ENCODE peak calls at places on chromosomes 2 and 18, in eight cellular contexts. E, Z, T, P, S, B, V and C are unnamed samples.

GRCh38 chr2:178700922-178701342 is 106.3 kb downstream of the TTN start:
- ATAC-seq in B (no peak), T (peak), V (no peak), Z (no peak), S (no peak), E (peak), P (no peak), C (no peak)

GRCh38 chr18:55651236-55651635 is 63.2 kb upstream of the TCF4 start:
- ATAC-seq in T (no peak), S (no peak), B (no peak), P (no peak), V (no peak), Z (no peak), E (no peak), C (no peak)

GRCh38 chr2:201809633-201810032 is 3.3 kb downstream of the CDK15 start:
- ATAC-seq in B (no peak), P (no peak), S (no peak), V (no peak), E (no peak), Z (no peak), T (no peak), C (no peak)

GRCh38 chr2:11701831-11702301 is 31.9 kb upstream of the NTSR2 start:
- ATAC-seq in E (no peak), B (no peak), T (no peak), V (peak), P (no peak), Z (peak), S (no peak), C (no peak)

GRCh38 chr18:25019086-25019860 is 332.7 kb downstream of the ZNF521 start:
- ATAC-seq in P (no peak), E (no peak), T (no peak), S (no peak), B (no peak), Z (no peak), V (no peak), C (no peak)

GRCh38 chr2:179860255-179861026 is 971 bp downstream of the ZNF385B start:
- ATAC-seq in T (peak), B (no peak), Z (no peak), V (no peak), S (peak), P (no peak), E (no peak), C (peak)

GRCh38 chr2:127608061-127609011 is 37.6 kb upstream of the GPR17 start:
- ATAC-seq in T (no peak), B (no peak), E (no peak), Z (no peak), P (no peak), V (no peak), S (no peak), C (no peak)

GRCh38 chr18:6414723-6415362 is at the start of gene L3MBTL4:
- ATAC-seq in E (no peak), S (peak), V (peak), P (peak), B (peak), Z (peak), T (no peak), C (peak)

GRCh38 chr2:56705713-56706112 is 521.9 kb downstream of the CCDC85A start:
- ATAC-seq in B (no peak), E (no peak), V (no peak), P (no peak), Z (no peak), S (no peak), T (no peak), C (no peak)

GRCh38 chr2:179876266-179876665 is 14.9 kb upstream of the ZNF385B start:
- ATAC-seq in B (no peak), Z (no peak), V (no peak), P (no peak), E (peak), T (peak), S (no peak), C (no peak)

GRCh38 chr2:234001380-234001993 is 49.0 kb upstream of the SPP2 start:
- ATAC-seq in B (peak), S (no peak), Z (peak), T (no peak), E (peak), V (no peak), P (peak), C (no peak)

GRCh38 chr2:183024701-183025100 is 13.6 kb downstream of the NCKAP1 start:
- ATAC-seq in Z (no peak), V (no peak), B (no peak), P (no peak), T (no peak), E (no peak), S (no peak), C (no peak)

GRCh38 chr2:176657391-176657790 is 388.1 kb downstream of the MTX2 start:
- ATAC-seq in E (no peak), S (peak), Z (no peak), P (no peak), B (no peak), V (no peak), T (no peak), C (no peak)

GRCh38 chr2:144156736-144157645 is 362.9 kb downstream of the ZEB2 start:
- ATAC-seq in V (no peak), S (no peak), E (no peak), T (no peak), P (no peak), Z (no peak), B (peak), C (no peak)

GRCh38 chr2:167914969-167915368 is 332.4 kb downstream of the STK39 start:
- ATAC-seq in Z (no peak), P (no peak), E (no peak), T (no peak), V (no peak), B (no peak), S (no peak), C (no peak)

GRCh38 chr2:43083710-43084698 is 142.4 kb downstream of the ZFP36L2 start:
- ATAC-seq in P (no peak), V (no peak), B (peak), S (peak), Z (no peak), E (no peak), T (no peak), C (no peak)

GRCh38 chr2:236022128-236022527 is 146.1 kb downstream of the GBX2 start:
- ATAC-seq in E (no peak), P (no peak), S (no peak), Z (no peak), T (no peak), V (no peak), B (no peak), C (no peak)

GRCh38 chr18:36718705-36719328 is 110.0 kb downstream of the TPGS2 start:
- ATAC-seq in V (no peak), T (no peak), E (no peak), B (no peak), Z (no peak), P (no peak), S (no peak), C (no peak)

GRCh38 chr18:75250471-75250821 is 39.8 kb downstream of the TSHZ1 start:
- ATAC-seq in V (no peak), T (no peak), Z (no peak), S (no peak), B (no peak), E (no peak), P (no peak), C (no peak)

GRCh38 chr2:111161971-111162370 is 41.3 kb downstream of the BCL2L11 start:
- ATAC-seq in B (no peak), T (no peak), Z (no peak), P (no peak), V (no peak), E (no peak), S (no peak), C (peak)

GRCh38 chr2:68689553-68690537 is 44.8 kb upstream of the ARHGAP25 start:
- ATAC-seq in B (peak), Z (peak), V (peak), T (no peak), P (peak), E (no peak), S (no peak), C (no peak)

GRCh38 chr2:102005989-102006885 is 14.5 kb downstream of the IL1R2 start:
- ATAC-seq in V (no peak), S (peak), Z (peak), E (no peak), T (peak), B (peak), P (no peak), C (peak)

GRCh38 chr2:8137801-8138200 is 544.1 kb upstream of the ID2 start:
- ATAC-seq in V (no peak), P (no peak), T (no peak), S (no peak), E (no peak), B (no peak), Z (no peak), C (no peak)

GRCh38 chr2:65507102-65508069 is 75.0 kb upstream of the SPRED2 start:
- ATAC-seq in E (no peak), B (no peak), P (no peak), V (no peak), T (no peak), S (no peak), Z (no peak), C (no peak)

GRCh38 chr2:200615247-200615646 is 29.4 kb downstream of the AOX1 start:
- ATAC-seq in Z (peak), E (no peak), T (peak), V (no peak), P (no peak), S (peak), B (no peak), C (peak)

GRCh38 chr18:37661061-37661460 is 95.5 kb upstream of the CELF4 start:
- ATAC-seq in E (no peak), V (no peak), B (no peak), S (no peak), Z (no peak), P (no peak), T (no peak), C (no peak)

GRCh38 chr2:216974321-216975302 is 114.7 kb upstream of the TNP1 start:
- ATAC-seq in E (no peak), P (no peak), T (no peak), Z (no peak), B (no peak), S (peak), V (no peak), C (peak)

GRCh38 chr2:183680573-183680972 is 556.3 kb downstream of the NUP35 start:
- ATAC-seq in E (no peak), T (no peak), P (no peak), Z (no peak), S (no peak), V (no peak), B (no peak), C (no peak)

GRCh38 chr2:226703501-226703900 is 96.1 kb downstream of the IRS1 start:
- ATAC-seq in S (no peak), Z (no peak), E (no peak), P (no peak), V (no peak), T (no peak), B (no peak), C (no peak)

GRCh38 chr18:13406770-13407169 is 188.2 kb downstream of the LDLRAD4 start:
- ATAC-seq in E (no peak), Z (no peak), V (no peak), T (no peak), P (no peak), S (no peak), B (no peak), C (no peak)

GRCh38 chr2:226426292-226426736 is 373.3 kb downstream of the IRS1 start:
- ATAC-seq in S (no peak), V (no peak), B (no peak), P (no peak), T (peak), E (no peak), Z (no peak), C (no peak)

GRCh38 chr18:61803393-61803792 is 89.4 kb downstream of the RNF152 start:
- ATAC-seq in V (no peak), S (no peak), T (no peak), B (no peak), E (no peak), Z (no peak), P (no peak), C (no peak)

GRCh38 chr18:1585881-1586488 is 681.3 kb downstream of the ADCYAP1 start:
- ATAC-seq in Z (peak), P (no peak), V (peak), E (no peak), T (peak), S (peak), B (peak), C (no peak)

GRCh38 chr2:70471129-70471528 is 82.5 kb downstream of the TGFA start:
- ATAC-seq in S (no peak), Z (peak), T (peak), B (no peak), V (no peak), P (peak), E (no peak), C (no peak)

GRCh38 chr2:227616631-227617030 is 667 bp upstream of the SCYGR4 start:
- ATAC-seq in Z (no peak), V (no peak), S (no peak), E (no peak), T (no peak), B (no peak), P (no peak), C (no peak)

GRCh38 chr2:127735537-127736399 is 34.5 kb downstream of the SFT2D3 start:
- ATAC-seq in P (no peak), E (no peak), Z (no peak), V (no peak), S (no peak), T (no peak), B (no peak), C (no peak)

GRCh38 chr2:24515335-24515734 is 24.3 kb downstream of the NCOA1 start:
- ATAC-seq in E (no peak), S (no peak), B (no peak), T (peak), V (no peak), Z (no peak), P (no peak), C (no peak)

GRCh38 chr18:36457683-36458082 is 160.2 kb downstream of the FHOD3 start:
- ATAC-seq in B (no peak), E (no peak), S (no peak), V (no peak), P (no peak), T (no peak), Z (no peak), C (no peak)

GRCh38 chr18:23893653-23894052 is 120.9 kb upstream of the TTC39C start:
- ATAC-seq in E (no peak), T (no peak), V (no peak), Z (no peak), B (no peak), P (no peak), S (no peak), C (no peak)